ENCODE peak calls at places on chromosomes 1 and 21, in five cellular contexts. B is IMR-90, A is H9, V is mesenchymal stem cell, O is H1. N is an unnamed sample.

GRCh38 chr1:89999628-90000027 is 4.7 kb downstream of the ZNF326 start:
- DNase-seq in B (no peak), O (no peak), V (no peak), A (no peak), N (no peak)

GRCh38 chr1:5740865-5741860 is 251.1 kb downstream of the NPHP4 start:
- DNase-seq in V (no peak), O (peak; percentile 26), A (peak; percentile 21), B (no peak), N (no peak)

GRCh38 chr1:24981632-24982007 is 51.5 kb upstream of the RUNX3 start:
- DNase-seq in V (no peak), O (no peak), B (no peak), A (no peak), N (no peak)

GRCh38 chr1:208029381-208030319 is 118.7 kb upstream of the CD34 start:
- DNase-seq in A (no peak), B (peak; percentile 74), V (peak; percentile 41), O (no peak), N (no peak)

GRCh38 chr1:153678519-153679336 is at the start of gene NPR1:
- DNase-seq in B (no peak), A (peak; percentile 54), V (peak; percentile 46), O (peak; percentile 60), N (no peak)

GRCh38 chr1:185398022-185398421 is 81.0 kb upstream of the IVNS1ABP start:
- DNase-seq in B (no peak), A (no peak), V (no peak), O (no peak), N (no peak)

GRCh38 chr1:152109998-152110294 is 5.3 kb downstream of the TCHH start:
- DNase-seq in B (no peak), V (no peak), O (no peak), A (no peak), N (no peak)

GRCh38 chr1:100971021-100971420 is 54.6 kb downstream of the DPH5 start:
- DNase-seq in O (no peak), V (no peak), B (no peak), A (no peak), N (no peak)

GRCh38 chr1:162656266-162656665 is 24.0 kb downstream of the DDR2 start:
- DNase-seq in O (no peak), V (no peak), B (no peak), A (no peak), N (no peak)

GRCh38 chr21:43877936-43878575 is 13.0 kb downstream of the AGPAT3 start:
- DNase-seq in A (no peak), O (no peak), V (no peak), B (no peak), N (no peak)

GRCh38 chr1:50620680-50621329 is 197.6 kb upstream of the DMRTA2 start:
- DNase-seq in O (peak; percentile 65), B (peak; percentile 40), A (peak; percentile 63), V (peak; percentile 29), N (no peak)

GRCh38 chr1:172107261-172107820 is 266.0 kb downstream of the DNM3 start:
- DNase-seq in O (no peak), A (no peak), V (peak; percentile 26), B (peak; percentile 12), N (no peak)

GRCh38 chr1:167447521-167448136 is 70.7 kb downstream of the CD247 start:
- DNase-seq in O (no peak), A (no peak), V (no peak), B (no peak), N (no peak)

GRCh38 chr1:158506369-158506987 is 34.5 kb downstream of the OR10R2 start:
- DNase-seq in O (peak; percentile 87), V (peak; percentile 23), A (peak; percentile 76), B (peak; percentile 8), N (no peak)

GRCh38 chr1:202710070-202711025 is at the start of gene SYT2:
- DNase-seq in B (no peak), O (peak; percentile 81), A (peak; percentile 70), V (peak; percentile 31), N (peak; percentile 39)

GRCh38 chr1:205805082-205805711 is 7.8 kb downstream of the SLC41A1 start:
- DNase-seq in V (no peak), A (no peak), B (no peak), O (no peak), N (no peak)

GRCh38 chr1:204453141-204453772 is 41.3 kb downstream of the PIK3C2B start:
- DNase-seq in A (peak; percentile 47), V (no peak), B (no peak), O (no peak), N (no peak)

GRCh38 chr21:17512245-17513213 is at the start of gene CXADR:
- DNase-seq in B (no peak), O (peak; percentile 94), V (peak; percentile 33), A (peak; percentile 93), N (peak; percentile 92)

DNA sequence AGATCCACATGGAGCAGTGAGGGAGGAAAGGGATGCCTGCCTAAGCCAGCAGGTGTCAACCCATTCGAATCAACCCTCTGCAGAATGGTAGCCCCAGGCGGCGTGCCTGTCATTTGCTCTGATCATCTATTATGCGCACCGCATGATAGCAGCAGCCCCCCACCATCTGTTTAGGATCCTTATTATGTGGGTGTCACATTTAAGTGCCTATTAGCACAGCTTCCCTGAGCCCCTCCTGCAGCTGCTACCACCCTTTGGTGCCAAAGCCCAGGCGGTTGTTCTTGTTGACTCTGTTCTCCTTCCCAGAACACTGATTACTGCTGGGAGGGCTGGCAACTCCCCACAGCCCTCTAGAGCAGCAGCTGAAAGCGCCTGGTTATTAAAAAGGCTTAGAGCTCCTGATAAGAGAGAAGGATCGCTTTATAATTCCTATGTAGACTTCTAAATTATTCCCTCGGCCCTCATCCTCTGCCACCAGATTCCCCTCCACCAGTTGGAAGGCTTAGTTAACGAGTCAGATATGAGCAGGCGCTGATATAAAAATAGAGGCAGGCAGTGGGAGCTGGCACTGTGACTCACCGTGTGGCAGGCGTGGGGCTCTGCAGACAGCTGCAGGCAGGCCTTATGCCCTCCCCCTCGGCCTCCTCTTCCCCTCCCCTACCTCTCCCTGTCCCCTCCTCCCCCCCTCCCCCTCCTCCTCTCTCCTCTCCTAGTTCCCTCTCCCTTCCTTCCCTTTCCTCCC is 23.0 kb downstream of the ACTA1 start:
- DNase-seq in B (peak; percentile 49), V (peak; percentile 60), O (no peak), A (peak; percentile 82), N (no peak)
- H2AK5ac ChIP-seq in B (no peak overlapping the region), V (no peak overlapping the region), O (no peak overlapping the region), A (no peak overlapping the region), N (no peak overlapping the region)

GRCh38 chr21:10641107-10641506 is 119.7 kb downstream of the TPTE start:
- DNase-seq in A (no peak), O (no peak), B (no peak), V (no peak), N (no peak)

GRCh38 chr21:10640446-10640845 is 119.1 kb downstream of the TPTE start:
- DNase-seq in A (no peak), V (no peak), O (no peak), B (no peak), N (no peak)

DNA sequence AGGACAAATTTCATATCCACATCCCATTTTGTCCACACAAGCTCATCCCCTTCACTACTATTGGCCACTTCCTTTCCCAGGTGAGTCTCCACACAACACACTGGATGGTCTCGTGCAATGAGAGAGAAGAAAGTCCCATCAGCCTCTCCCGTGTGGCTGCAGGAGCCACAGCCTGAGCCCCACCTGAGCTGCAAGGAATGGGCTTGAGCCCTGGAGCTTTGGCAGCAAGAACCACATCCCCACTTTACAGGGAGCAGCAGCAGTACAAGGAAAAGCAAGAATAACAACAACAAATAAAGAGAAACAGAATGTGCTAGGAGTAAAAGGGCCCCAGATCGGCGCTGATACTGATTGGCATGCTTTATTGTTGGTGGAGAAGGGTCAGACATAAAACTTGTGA is 117.7 kb downstream of the TPTE start:
- DNase-seq in B (no peak), V (no peak), O (no peak), A (no peak), N (no peak)
- H3K9me3 ChIP-seq in B (peaks cover 31% of the 10 kb centered on the region), V (peaks cover 21% of the 10 kb centered on the region), O (peaks cover 60% of the 10 kb centered on the region), A (peaks cover 82% of the 10 kb centered on the region), N (no peaks in the 10 kb centered on the region)

GRCh38 chr1:76021816-76022215 is 52.7 kb upstream of the ST6GALNAC3 start:
- DNase-seq in O (no peak), A (no peak), V (peak; percentile 60), B (no peak), N (no peak)
- H2AK5ac ChIP-seq in O (no peak overlapping the region), A (no peak overlapping the region), V (no peak overlapping the region), B (no peak overlapping the region), N (no peak overlapping the region)

GRCh38 chr1:79874289-79874688 is 867.8 kb upstream of the ADGRL4 start:
- DNase-seq in A (no peak), B (peak; percentile 6), O (no peak), V (no peak), N (no peak)

GRCh38 chr1:79877086-79877485 is 870.6 kb upstream of the ADGRL4 start:
- DNase-seq in O (no peak), A (no peak), B (no peak), V (no peak), N (no peak)

GRCh38 chr1:79875187-79875586 is 868.7 kb upstream of the ADGRL4 start:
- DNase-seq in O (no peak), B (no peak), A (no peak), V (no peak), N (no peak)
- H3K9me3 ChIP-seq in O (no peaks in the 10 kb centered on the region), B (peaks cover 2% of the 10 kb centered on the region), A (no peaks in the 10 kb centered on the region), V (peaks cover 6% of the 10 kb centered on the region), N (no peaks in the 10 kb centered on the region)

GRCh38 chr1:32755098-32755809 is 52.7 kb upstream of the SYNC start:
- DNase-seq in A (no peak), V (no peak), O (peak; percentile 82), B (no peak), N (no peak)
- H2AK5ac ChIP-seq in A (no peak overlapping the region), V (peak overlapping the region; percentile 90), O (peak overlapping the region; percentile 41), B (no peak overlapping the region), N (peak overlapping the region; percentile 36)

DNA sequence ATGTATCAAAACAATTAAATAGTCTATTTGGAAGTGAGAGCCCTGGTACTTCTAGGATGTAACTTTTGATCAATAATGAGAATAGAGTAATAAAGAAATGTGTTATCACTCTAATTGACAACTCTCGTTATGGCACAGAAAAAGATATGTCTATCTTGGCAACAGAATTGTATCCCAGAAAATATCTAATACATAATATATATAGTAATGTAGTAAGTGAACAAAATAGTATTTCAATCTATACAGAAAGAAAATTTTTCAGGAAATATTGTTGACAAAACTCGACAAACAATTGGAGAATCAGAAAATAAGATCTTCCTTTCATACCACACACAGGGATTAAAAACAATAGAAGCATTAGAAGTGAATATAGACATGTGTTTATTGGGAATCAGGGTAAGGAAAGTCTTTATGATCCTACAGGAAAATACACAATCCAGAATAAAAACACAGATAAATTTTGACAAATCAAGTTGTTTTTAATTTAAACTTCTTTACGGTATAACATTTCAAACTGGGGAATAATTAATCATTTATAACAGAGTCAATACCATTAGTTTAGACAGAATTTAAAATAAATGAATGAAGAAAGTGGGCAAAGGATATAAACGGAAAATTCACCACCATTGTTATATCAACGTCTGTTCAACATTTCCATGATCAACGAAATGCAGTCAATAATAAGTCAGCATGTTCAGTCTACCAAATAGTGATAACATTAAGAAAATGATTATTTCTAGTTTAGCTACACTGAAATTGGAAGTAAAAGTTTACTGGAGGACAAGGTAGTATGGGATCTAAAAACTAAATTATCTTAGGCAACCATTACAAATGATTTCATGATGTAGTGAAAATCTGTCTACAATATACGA is 1526.5 kb upstream of the TPTE start:
- DNase-seq in A (no peak), B (no peak), O (no peak), V (no peak), N (no peak)
- H3K9me3 ChIP-seq in A (peaks cover 97% of the 10 kb centered on the region), B (peaks cover 40% of the 10 kb centered on the region), O (peaks cover 88% of the 10 kb centered on the region), V (peaks cover 23% of the 10 kb centered on the region), N (peaks cover 40% of the 10 kb centered on the region)

N was measured in neuronal stem cell.